ENCODE peak calls at places on chromosomes 13 and 19, in five cellular contexts. U, C, G, Y and X are unnamed samples.

GRCh38 chr13:25732146-25732865 is 319.5 kb downstream of the SHISA2 start:
- DNase-seq in G (no peak), C (peak; percentile 83), Y (no peak), U (no peak), X (no peak)

GRCh38 chr19:54561840-54562239 is 11.8 kb upstream of the LILRA2 start:
- DNase-seq in G (no peak), Y (no peak), C (no peak), U (peak; percentile 49), X (no peak)

GRCh38 chr19:48963371-48964204 is 1.5 kb upstream of the FTL start:
- DNase-seq in C (peak; percentile 51), U (peak; percentile 91), G (no peak), Y (peak; percentile 98), X (peak; percentile 33)

GRCh38 chr13:78675112-78675511 is 16.2 kb upstream of the OBI1 start:
- DNase-seq in C (no peak), Y (no peak), G (no peak), U (no peak), X (no peak)

GRCh38 chr13:23050126-23050525 is 130.7 kb upstream of the SGCG start:
- DNase-seq in U (no peak), G (no peak), C (no peak), Y (no peak), X (no peak)

GRCh38 chr19:48530770-48531169 is 19.1 kb upstream of the LMTK3 start:
- DNase-seq in U (no peak), C (no peak), Y (no peak), G (no peak), X (no peak)

GRCh38 chr19:41913476-41914190 is 14.6 kb downstream of the ERFL start:
- DNase-seq in Y (no peak), G (no peak), U (no peak), C (no peak), X (no peak)

GRCh38 chr19:28977826-28978225 is 235.1 kb downstream of the UQCRFS1 start:
- DNase-seq in U (no peak), Y (no peak), G (no peak), C (no peak), X (no peak)

GRCh38 chr19:33613601-33614000 is 8.2 kb upstream of the CHST8 start:
- DNase-seq in U (peak; percentile 23), C (no peak), G (no peak), Y (no peak), X (no peak)

GRCh38 chr19:2867025-2867991 is at the start of gene ZNF556:
- DNase-seq in U (no peak), G (no peak), Y (peak; percentile 100), C (no peak), X (no peak)

GRCh38 chr13:33197551-33197971 is 88.0 kb downstream of the STARD13 start:
- DNase-seq in C (no peak), G (no peak), Y (no peak), U (no peak), X (no peak)

GRCh38 chr13:41411536-41411935 is 45.8 kb upstream of the RGCC start:
- DNase-seq in U (no peak), C (peak; percentile 48), G (no peak), Y (peak; percentile 62), X (no peak)

GRCh38 chr19:40605201-40605971 is 4.2 kb downstream of the LTBP4 start:
- DNase-seq in U (peak; percentile 92), Y (peak; percentile 22), C (peak; percentile 51), G (peak; percentile 97), X (no peak)

GRCh38 chr13:105410602-105411001 is 1124.9 kb downstream of the EFNB2 start:
- DNase-seq in G (no peak), Y (peak; percentile 7), C (no peak), U (peak; percentile 86), X (no peak)

DNA sequence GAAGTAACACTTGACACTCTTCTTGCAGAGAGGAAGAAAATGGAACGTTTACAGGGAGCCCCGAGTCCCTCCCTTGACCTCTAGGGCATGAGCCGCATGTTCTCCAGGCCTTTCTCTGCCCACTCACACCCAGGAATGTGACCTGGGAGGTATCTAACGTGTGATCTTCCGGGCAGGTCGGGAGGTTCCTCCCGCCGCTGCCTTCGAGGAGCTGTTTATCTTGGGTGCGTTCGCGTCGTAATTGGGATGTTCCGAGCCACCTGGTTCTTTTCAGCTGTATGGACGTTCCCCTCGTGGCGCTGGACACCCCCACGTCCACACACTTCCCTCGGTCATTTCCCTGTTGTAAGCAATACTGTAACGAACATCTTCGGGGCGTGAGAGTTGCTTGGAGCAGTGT is 13.6 kb downstream of the ARID3A start:
- DNase-seq in C (no peak), G (no peak), U (no peak), Y (no peak), X (no peak)
- H3K4me1 ChIP-seq in C (peaks cover 26% of the 10 kb centered on the region), G (no peaks in the 10 kb centered on the region), U (peaks cover 36% of the 10 kb centered on the region), Y (peaks cover 53% of the 10 kb centered on the region), X (peaks cover 32% of the 10 kb centered on the region)

DNA sequence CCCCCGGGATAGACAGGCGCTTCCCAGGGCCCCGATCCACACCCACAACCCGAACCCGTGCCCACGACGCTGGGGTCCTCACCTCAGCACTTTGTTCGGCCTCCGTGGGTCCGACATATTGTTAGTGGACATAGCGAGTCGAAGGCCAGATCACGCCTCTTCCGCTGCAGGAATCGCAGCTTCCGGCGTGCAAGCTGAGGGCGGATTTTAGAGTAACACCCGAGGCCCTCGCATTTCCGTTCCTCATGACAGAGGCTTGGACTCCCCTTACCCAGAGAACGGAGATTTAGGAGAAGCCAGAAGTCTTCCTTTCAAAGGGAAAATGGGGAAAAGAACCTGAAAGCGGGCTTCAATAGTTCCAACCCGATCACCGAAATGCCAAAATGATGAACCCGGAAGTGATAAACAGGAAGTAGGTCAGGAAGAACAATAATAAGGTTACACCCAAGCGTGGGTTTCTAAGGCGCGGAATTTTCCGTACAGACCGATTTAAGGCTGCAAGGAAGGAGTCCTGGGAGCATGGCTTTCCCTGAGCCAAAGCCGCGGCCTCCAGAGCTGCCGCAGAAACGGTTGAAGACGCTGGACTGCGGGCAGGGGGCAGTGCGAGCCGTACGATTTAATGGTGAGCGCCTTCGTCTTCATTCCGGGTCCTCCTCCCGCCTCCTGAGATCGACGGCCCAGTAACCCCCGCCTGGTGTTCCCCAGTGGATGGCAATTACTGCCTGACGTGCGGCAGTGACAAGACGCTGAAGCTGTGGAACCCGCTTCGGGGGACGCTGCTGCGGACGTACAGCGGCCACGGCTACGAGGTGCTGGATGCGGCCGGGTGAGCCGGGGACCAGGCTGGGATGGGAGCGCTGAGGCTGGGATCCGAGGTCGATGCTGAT is 2.9 kb downstream of the WDR83 start:
- DNase-seq in Y (peak; percentile 67), U (peak; percentile 90), G (no peak), C (peak; percentile 83), X (no peak)
- TF ChIP-seq CTCF in Y (no peak), U (no peak), G (no peak), C (no peak), X (no peak)

GRCh38 chr19:32603961-32604360 is 23.0 kb downstream of the PDCD5 start:
- DNase-seq in C (no peak), U (peak; percentile 35), Y (no peak), G (no peak), X (no peak)
- H3K36me3 ChIP-seq in C (peaks cover 18% of the 10 kb centered on the region), U (peaks cover 90% of the 10 kb centered on the region), Y (peaks cover 42% of the 10 kb centered on the region), G (peaks cover 57% of the 10 kb centered on the region), X (peaks cover 32% of the 10 kb centered on the region)

DNA sequence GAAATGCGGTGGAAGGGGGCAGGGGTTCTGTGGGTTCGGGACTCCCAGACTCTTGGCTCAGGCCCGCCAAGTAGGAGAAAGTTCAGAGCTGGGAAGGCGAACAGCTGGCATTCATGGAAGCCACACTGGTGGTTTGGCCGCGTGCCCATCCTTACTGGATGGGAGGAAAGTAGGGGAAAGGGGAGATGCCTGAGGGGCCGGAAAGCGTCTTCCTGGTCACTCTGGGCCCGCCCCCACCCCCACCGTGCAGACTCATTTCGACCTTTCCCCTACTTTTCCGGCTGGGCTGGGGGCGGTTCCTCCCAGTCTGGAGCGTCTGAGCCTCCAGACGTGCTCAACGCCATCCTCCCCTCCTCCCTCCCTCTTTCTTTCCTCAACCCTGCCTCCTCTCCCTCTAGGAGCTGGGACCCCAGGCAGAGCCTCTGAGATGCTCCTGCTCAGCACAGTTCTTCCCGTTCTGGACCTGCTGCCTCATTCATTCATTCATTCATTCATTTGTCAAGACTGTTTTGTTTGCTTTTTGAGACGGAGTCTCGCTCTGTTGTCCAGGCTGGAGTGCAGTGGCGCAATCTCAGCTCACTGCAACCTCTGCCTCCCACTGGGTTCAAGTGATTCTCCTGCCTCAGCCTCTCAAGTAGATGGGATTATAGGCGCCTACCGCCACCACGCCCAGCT is 3.5 kb downstream of the ANGPTL4 start:
- DNase-seq in G (peak; percentile 97), U (peak; percentile 87), C (peak; percentile 89), Y (no peak), X (peak; percentile 71)
- H3K4me1 ChIP-seq in G (peaks cover 15% of the 10 kb centered on the region), U (peaks cover 43% of the 10 kb centered on the region), C (peaks cover 25% of the 10 kb centered on the region), Y (peaks cover 65% of the 10 kb centered on the region), X (peaks cover 19% of the 10 kb centered on the region)

GRCh38 chr13:46830405-46831005 is 33.5 kb upstream of the ESD start:
- DNase-seq in U (no peak), Y (no peak), G (no peak), C (no peak), X (no peak)

DNA sequence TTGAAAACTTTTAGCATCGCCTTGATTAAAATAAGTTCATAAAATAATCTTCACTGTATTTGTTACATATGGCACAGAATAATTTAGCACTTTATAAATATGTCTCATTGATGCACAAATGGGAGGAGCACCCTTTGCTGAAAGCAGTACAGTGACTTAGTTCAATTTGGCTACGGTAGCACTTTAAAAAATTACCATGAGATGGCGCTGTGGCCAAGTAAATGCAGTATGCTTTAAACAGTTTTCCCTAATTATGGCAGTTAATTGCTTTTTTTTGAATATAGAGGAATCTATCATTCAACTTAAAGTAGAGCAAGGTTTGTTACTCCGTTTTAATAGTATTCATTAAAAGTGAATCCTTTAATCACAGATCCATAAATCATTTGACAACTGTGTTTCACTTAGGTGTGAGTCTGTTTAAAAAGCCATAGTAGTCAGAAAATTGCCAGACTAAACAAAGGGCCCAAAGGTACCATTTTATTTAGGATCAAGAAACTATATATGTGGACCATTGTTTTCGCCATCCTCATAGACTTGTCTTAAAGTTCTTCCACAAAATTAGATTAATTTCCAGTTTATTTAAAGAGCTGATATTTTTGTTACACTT is 34.7 kb upstream of the ESD start:
- DNase-seq in Y (peak; percentile 22), C (peak; percentile 18), G (no peak), U (no peak), X (no peak)
- TF ChIP-seq CTCF in Y (peak; percentile 76), C (peak; percentile 94), G (peak; percentile 79), U (peak; percentile 86), X (peak; percentile 66)

DNA sequence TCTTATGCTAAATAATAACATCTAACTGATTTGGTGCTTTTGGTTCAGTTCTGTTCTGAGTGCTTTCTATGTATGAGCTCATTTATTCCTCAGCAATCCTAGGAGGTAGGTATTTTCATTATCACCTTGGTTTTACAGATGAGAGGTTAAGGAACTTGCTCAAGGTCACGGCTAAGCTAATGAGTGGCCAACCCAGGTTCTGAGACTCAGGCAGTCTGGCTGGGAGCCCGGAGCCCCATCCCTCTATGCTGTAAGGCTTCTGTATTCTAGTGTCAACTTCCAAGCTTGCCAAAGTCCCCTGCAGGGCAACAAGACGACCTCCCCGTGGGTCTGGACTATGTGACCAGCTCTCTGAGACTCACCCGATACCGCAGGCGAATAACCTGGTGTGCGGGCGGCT is 60.5 kb downstream of the PARP4 start:
- DNase-seq in C (no peak), U (no peak), G (no peak), Y (no peak), X (no peak)
- H3K36me3 ChIP-seq in C (peaks cover 34% of the 10 kb centered on the region), U (peaks cover 74% of the 10 kb centered on the region), G (peaks cover 45% of the 10 kb centered on the region), Y (peaks cover 70% of the 10 kb centered on the region), X (peaks cover 51% of the 10 kb centered on the region)